ENCODE peak calls at places on chromosomes 1 and 21, in four cellular contexts. E is uterus; U is fibroblast of pulmonary artery; O is CD4-positive, alpha-beta T cell. V is an unnamed sample.
A peak's percentile ranks its signal among the peaks of the same experiment; 100 is the strongest.

GRCh38 chr21:44756416-44757185 is 45.0 kb downstream of the UBE2G2 start:
- DNase-seq in E (no peak), U (no peak), O (no peak), V (no peak)

GRCh38 chr1:221961532-221962292 is 219.8 kb upstream of the DUSP10 start:
- DNase-seq in E (no peak), U (peak; percentile 41), O (no peak), V (no peak)

GRCh38 chr1:9331558-9332346 is 39.1 kb downstream of the SPSB1 start:
- DNase-seq in E (no peak), U (no peak), O (no peak), V (no peak)

GRCh38 chr1:234585333-234586055 is 24.5 kb downstream of the IRF2BP2 start:
- DNase-seq in E (peak; percentile 56), U (peak; percentile 50), O (no peak), V (no peak)

GRCh38 chr1:205077934-205078311 is 6.3 kb downstream of the TMEM81 start:
- DNase-seq in E (no peak), U (peak; percentile 54), O (no peak), V (no peak)

GRCh38 chr1:26582836-26583460 is 53.4 kb downstream of the RPS6KA1 start:
- DNase-seq in E (no peak), U (peak; percentile 63), O (no peak), V (peak; percentile 33)

GRCh38 chr1:221187174-221187573 is 307.9 kb downstream of the HLX start:
- DNase-seq in E (no peak), U (peak; percentile 4), O (no peak), V (no peak)

GRCh38 chr1:214101828-214102227 is 114.1 kb downstream of the PROX1 start:
- DNase-seq in E (no peak), U (no peak), O (no peak), V (no peak)

GRCh38 chr1:2837823-2838222 is 36.3 kb upstream of the TTC34 start:
- DNase-seq in E (no peak), U (no peak), O (no peak), V (no peak)

GRCh38 chr21:37531402-37532042 is 164.9 kb downstream of the DYRK1A start:
- DNase-seq in E (no peak), U (no peak), O (no peak), V (no peak)

GRCh38 chr1:170707959-170708666 is 44.2 kb downstream of the PRRX1 start:
- DNase-seq in E (no peak), U (peak; percentile 93), O (no peak), V (no peak)

GRCh38 chr1:167152192-167152876 is 58.5 kb downstream of the STYXL2 start:
- DNase-seq in E (no peak), U (no peak), O (no peak), V (no peak)

GRCh38 chr1:167219646-167220536 is 795 bp upstream of the POU2F1 start:
- DNase-seq in E (peak; percentile 76), U (peak; percentile 56), O (peak; percentile 88), V (peak; percentile 71)

GRCh38 chr1:53620620-53620957 is 118.4 kb downstream of the GLIS1 start:
- DNase-seq in E (no peak), U (no peak), O (no peak), V (no peak)

GRCh38 chr1:178973671-178974091 is 52.0 kb upstream of the FAM20B start:
- DNase-seq in E (no peak), U (no peak), O (no peak), V (no peak)

GRCh38 chr1:56215771-56216170 is 363.6 kb downstream of the PLPP3 start:
- DNase-seq in E (no peak), U (peak; percentile 10), O (no peak), V (no peak)

GRCh38 chr1:11059990-11060948 is at the start of gene SRM:
- DNase-seq in E (peak; percentile 93), U (peak; percentile 89), O (peak; percentile 76), V (peak; percentile 73)

GRCh38 chr1:54699936-54700525 is 15.6 kb upstream of the TTC4 start:
- DNase-seq in E (no peak), U (no peak), O (no peak), V (no peak)

GRCh38 chr1:23563003-23563402 is 3.7 kb upstream of the ID3 start:
- DNase-seq in E (no peak), U (no peak), O (no peak), V (no peak)

GRCh38 chr1:218666263-218666662 is 321.1 kb downstream of the TGFB2 start:
- DNase-seq in E (no peak), U (no peak), O (no peak), V (no peak)

GRCh38 chr1:160631983-160632625 is 14.7 kb downstream of the SLAMF1 start:
- DNase-seq in E (no peak), U (no peak), O (no peak), V (no peak)

GRCh38 chr1:212946872-212947271 is 3.5 kb upstream of the VASH2 start:
- DNase-seq in E (no peak), U (no peak), O (no peak), V (no peak)

GRCh38 chr1:31376374-31377134 is 3.7 kb upstream of the FABP3 start:
- DNase-seq in E (no peak), U (peak; percentile 93), O (no peak), V (no peak)

GRCh38 chr21:39386194-39386593 is 37.3 kb upstream of the HMGN1 start:
- DNase-seq in E (peak; percentile 50), U (peak; percentile 39), O (no peak), V (no peak)

GRCh38 chr21:26846036-26846931 is 1.1 kb upstream of the ADAMTS1 start:
- DNase-seq in E (peak; percentile 91), U (peak; percentile 82), O (no peak), V (no peak)

GRCh38 chr1:223143760-223144248 is 756 bp upstream of the TLR5 start:
- DNase-seq in E (peak; percentile 25), U (no peak), O (no peak), V (no peak)

GRCh38 chr21:33096426-33096825 is 26.5 kb downstream of the OLIG1 start:
- DNase-seq in E (no peak), U (no peak), O (no peak), V (no peak)

GRCh38 chr1:32142446-32143301 is 34.8 kb downstream of the KPNA6 start:
- DNase-seq in E (peak; percentile 52), U (peak; percentile 85), O (no peak), V (no peak)

GRCh38 chr1:111354584-111354983 is 63.9 kb downstream of the CHIA start:
- DNase-seq in E (no peak), U (no peak), O (no peak), V (no peak)

GRCh38 chr1:62076286-62076685 is 118.4 kb upstream of the L1TD1 start:
- DNase-seq in E (no peak), U (peak; percentile 88), O (no peak), V (no peak)

GRCh38 chr1:151362308-151363155 is 10.0 kb downstream of the SELENBP1 start:
- DNase-seq in E (no peak), U (no peak), O (no peak), V (no peak)

DNA sequence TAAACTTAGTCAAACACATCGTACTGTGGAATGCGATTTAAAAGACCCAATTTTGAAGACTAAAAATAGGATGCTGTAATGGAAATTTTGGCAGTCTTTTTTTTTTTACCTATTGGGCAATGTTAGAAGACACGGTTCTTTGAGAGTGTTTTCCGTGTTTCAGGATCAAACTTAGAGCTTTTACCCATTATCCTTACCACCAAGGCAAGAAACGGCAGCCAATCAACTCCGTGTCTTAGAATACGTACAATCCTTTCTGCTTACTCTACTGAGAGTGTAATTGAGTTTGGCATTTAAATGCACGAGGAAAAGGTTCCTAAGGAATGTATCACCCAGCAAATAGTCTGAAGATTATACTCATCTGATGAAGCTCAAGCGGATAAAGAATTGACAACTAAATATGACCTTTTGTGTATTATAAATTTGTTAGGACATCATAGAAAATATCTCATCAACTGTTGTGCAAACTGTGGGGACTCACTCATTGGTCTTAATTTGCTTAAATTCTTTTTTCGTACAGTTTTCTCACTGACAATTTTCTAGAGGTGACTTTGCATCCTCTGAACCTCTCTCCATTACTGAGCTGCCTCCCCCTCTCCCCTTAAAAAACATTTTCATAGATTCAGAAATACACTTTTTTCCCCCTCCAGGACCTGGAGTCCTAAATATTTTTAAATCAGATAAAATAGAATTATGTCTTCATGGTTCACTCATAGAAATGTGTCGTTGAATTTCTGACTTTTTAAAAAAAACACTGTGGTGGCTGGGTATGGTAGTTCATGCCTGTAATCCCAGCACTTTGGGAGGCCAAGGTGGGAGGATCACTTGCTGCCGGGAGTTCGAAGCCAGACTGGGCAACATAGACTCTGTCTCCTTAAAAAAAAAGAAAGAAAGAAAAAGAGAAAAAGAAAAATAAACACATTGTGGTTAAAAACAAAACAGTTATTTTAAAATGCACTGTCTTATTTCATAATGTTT is 1.3 kb downstream of the CNST start:
- DNase-seq in E (no peak), U (peak; percentile 76), O (no peak), V (no peak)
- TF ChIP-seq CTCF in E (no peak), U (no peak), O (no peak), V (no peak)

GRCh38 chr1:147840909-147841308 is 61.7 kb upstream of the GJA8 start:
- DNase-seq in E (no peak), U (no peak), O (no peak), V (no peak)
- TF ChIP-seq CTCF in E (no peak), U (peak; percentile 31), O (no peak), V (no peak)

DNA sequence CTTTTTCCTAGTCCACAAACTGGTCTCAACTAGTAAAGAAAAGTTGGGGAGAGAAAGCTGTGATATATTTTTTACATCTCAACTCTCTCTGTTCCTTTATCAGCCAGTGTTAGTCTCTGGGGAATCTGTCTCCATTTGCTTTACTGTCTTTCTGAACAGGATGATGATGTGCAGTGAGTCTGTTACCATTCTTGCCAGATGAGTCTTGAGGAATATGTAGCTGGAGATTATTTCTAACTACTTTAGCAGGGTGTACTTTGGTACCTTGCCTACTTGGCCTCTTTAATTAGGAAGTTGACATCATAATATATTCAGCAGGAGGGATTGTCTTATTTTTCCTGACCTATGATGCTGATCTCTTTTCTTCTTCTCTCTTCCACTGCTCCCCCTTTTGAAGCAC is 15.8 kb upstream of the HAX1 start:
- DNase-seq in E (no peak), U (no peak), O (no peak), V (no peak)
- TF ChIP-seq CTCF in E (no peak), U (no peak), O (no peak), V (no peak)

GRCh38 chr1:38097256-38097655 is 50.7 kb upstream of the POU3F1 start:
- DNase-seq in E (no peak), U (no peak), O (no peak), V (no peak)

GRCh38 chr1:38105267-38105666 is 58.7 kb upstream of the POU3F1 start:
- DNase-seq in E (no peak), U (no peak), O (no peak), V (no peak)

GRCh38 chr1:38102576-38102975 is 56.0 kb upstream of the POU3F1 start:
- DNase-seq in E (no peak), U (no peak), O (no peak), V (no peak)

GRCh38 chr1:38098101-38098847 is 51.7 kb upstream of the POU3F1 start:
- DNase-seq in E (no peak), U (no peak), O (no peak), V (no peak)

DNA sequence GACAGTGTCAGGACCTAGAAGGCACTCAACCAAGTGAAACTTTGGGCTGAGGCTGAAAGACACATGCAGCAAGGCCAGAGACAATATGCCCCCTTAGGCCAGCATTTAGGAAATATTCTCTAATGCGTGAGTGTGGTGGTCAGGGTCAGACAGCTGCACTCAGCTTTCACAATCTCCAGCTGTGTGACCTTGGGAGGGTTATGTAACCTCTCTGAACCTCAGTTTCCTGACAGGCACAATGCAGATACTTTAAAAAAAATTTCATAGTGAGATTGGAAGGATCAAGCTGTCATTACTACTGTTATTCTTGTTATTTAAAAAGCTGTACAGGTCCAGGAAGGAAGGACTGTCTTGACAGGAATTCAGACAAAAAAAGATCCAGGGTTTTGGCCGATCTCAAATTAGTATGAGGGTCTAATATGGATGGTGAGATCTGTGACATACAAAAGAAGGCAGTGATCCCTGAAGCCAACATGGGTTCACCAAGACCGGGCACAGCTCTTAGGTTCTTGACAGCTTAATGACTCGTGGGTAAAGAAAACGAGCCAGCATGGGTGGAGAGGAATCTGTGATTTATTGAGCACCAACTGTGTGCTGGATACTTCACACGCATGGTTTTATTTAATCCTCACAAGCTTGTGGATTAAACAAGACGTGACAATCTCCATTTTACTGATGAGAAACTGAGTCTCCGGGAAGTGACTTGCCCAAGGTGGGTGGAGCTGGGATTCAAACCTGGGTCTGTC is 54.6 kb upstream of the POU3F1 start:
- DNase-seq in E (no peak), U (no peak), O (no peak), V (no peak)
- TF ChIP-seq CTCF in E (no peak), U (no peak), O (no peak), V (no peak)